ENCODE peak calls at places on chromosomes 5 and 9, in four cellular contexts. Y, O, L and M are unnamed samples.

GRCh38 chr5:117455236-117456233 is 880.9 kb upstream of the SEMA6A start:
- DNase-seq in Y (no peak), L (no peak), O (peak; percentile 5), M (peak; percentile 75)

GRCh38 chr9:13110766-13111400 is 168.6 kb downstream of the MPDZ start:
- DNase-seq in L (peak; percentile 16), Y (peak; percentile 53), O (no peak), M (no peak)

GRCh38 chr5:144307726-144308125 is 137.1 kb downstream of the KCTD16 start:
- DNase-seq in L (no peak), Y (no peak), O (no peak), M (no peak)

GRCh38 chr5:180670586-180671359 is 21.4 kb upstream of the FLT4 start:
- DNase-seq in Y (peak; percentile 9), O (peak; percentile 13), L (no peak), M (peak; percentile 67)

GRCh38 chr5:125914471-125914870 is 508.7 kb upstream of the GRAMD2B start:
- DNase-seq in Y (no peak), O (no peak), L (no peak), M (no peak)

GRCh38 chr5:88964831-88965230 is 81.8 kb upstream of the MEF2C start:
- DNase-seq in O (no peak), Y (no peak), L (no peak), M (no peak)

GRCh38 chr5:51960617-51961115 is 577.4 kb downstream of the ISL1 start:
- DNase-seq in L (no peak), O (peak; percentile 17), Y (no peak), M (peak; percentile 22)

GRCh38 chr9:108205276-108205675 is 650.5 kb downstream of the ACTL7B start:
- DNase-seq in Y (no peak), O (no peak), L (peak; percentile 40), M (no peak)

GRCh38 chr9:33164138-33164809 is 2.9 kb downstream of the B4GALT1 start:
- DNase-seq in L (no peak), Y (no peak), O (no peak), M (peak; percentile 18)

GRCh38 chr9:113541019-113541900 is 77.7 kb downstream of the RGS3 start:
- DNase-seq in O (peak; percentile 30), L (peak; percentile 59), Y (no peak), M (peak; percentile 97)

GRCh38 chr5:171703116-171703515 is 82.5 kb upstream of the SMIM23 start:
- DNase-seq in Y (no peak), O (no peak), L (no peak), M (no peak)

GRCh38 chr5:6465831-6466790 is 17.5 kb downstream of the UBE2QL1 start:
- DNase-seq in Y (no peak), L (no peak), O (no peak), M (no peak)

GRCh38 chr5:18999478-18999877 is 988.5 kb downstream of the CDH18 start:
- DNase-seq in O (no peak), L (no peak), Y (no peak), M (no peak)

GRCh38 chr5:110159202-110159601 is 469.5 kb downstream of the MAN2A1 start:
- DNase-seq in O (peak; percentile 58), L (peak; percentile 7), Y (peak; percentile 26), M (no peak)

GRCh38 chr5:133075572-133076536 is 24.0 kb downstream of the HSPA4 start:
- DNase-seq in Y (peak; percentile 28), O (no peak), L (peak; percentile 22), M (no peak)

GRCh38 chr9:137427454-137428310 is 4.5 kb downstream of the NOXA1 start:
- DNase-seq in Y (no peak), O (no peak), L (no peak), M (no peak)

GRCh38 chr9:36721846-36722588 is 149.3 kb downstream of the MELK start:
- DNase-seq in Y (no peak), O (no peak), L (no peak), M (no peak)

GRCh38 chr5:595285-595684 is 16.9 kb upstream of the CEP72 start:
- DNase-seq in L (no peak), O (no peak), Y (no peak), M (no peak)

GRCh38 chr9:120745278-120745677 is 31.0 kb upstream of the MEGF9 start:
- DNase-seq in L (no peak), Y (no peak), O (no peak), M (no peak)

GRCh38 chr9:107277801-107278200 is 5.3 kb upstream of the RAD23B start:
- DNase-seq in L (no peak), O (no peak), Y (no peak), M (no peak)

GRCh38 chr5:120207139-120207538 is 257.0 kb upstream of the PRR16 start:
- DNase-seq in L (peak; percentile 44), Y (no peak), O (no peak), M (no peak)

GRCh38 chr5:116487045-116487444 is 87.6 kb downstream of the SEMA6A start:
- DNase-seq in Y (no peak), O (no peak), L (no peak), M (no peak)

GRCh38 chr5:162786234-162786633 is 651.2 kb upstream of the CCNG1 start:
- DNase-seq in Y (no peak), L (no peak), O (no peak), M (peak; percentile 18)

GRCh38 chr5:154391788-154392187 is 54.0 kb upstream of the SAP30L start:
- DNase-seq in L (no peak), Y (no peak), O (no peak), M (no peak)

GRCh38 chr9:70675868-70676370 is 261.5 kb upstream of the KLF9 start:
- DNase-seq in Y (no peak), L (no peak), O (no peak), M (no peak)

GRCh38 chr9:109504689-109505088 is 6.6 kb upstream of the PTPN3 start:
- DNase-seq in Y (no peak), O (peak; percentile 46), L (no peak), M (no peak)

GRCh38 chr9:82810902-82811301 is 252.0 kb downstream of the RASEF start:
- DNase-seq in O (peak; percentile 92), L (no peak), Y (no peak), M (peak; percentile 96)

GRCh38 chr9:12776775-12777055 is 1.9 kb downstream of the LURAP1L start:
- DNase-seq in L (peak; percentile 18), O (no peak), Y (no peak), M (no peak)

GRCh38 chr9:18798518-18799290 is 234.3 kb downstream of the SAXO1 start:
- DNase-seq in O (no peak), L (no peak), Y (no peak), M (peak; percentile 62)

GRCh38 chr5:54867310-54867944 is 118.0 kb downstream of the ESM1 start:
- DNase-seq in Y (peak; percentile 32), L (peak; percentile 71), O (peak; percentile 16), M (peak; percentile 48)

GRCh38 chr5:94218374-94218773 is 400.0 kb downstream of the KIAA0825 start:
- DNase-seq in L (peak; percentile 87), O (peak; percentile 11), Y (peak; percentile 68), M (peak; percentile 87)

GRCh38 chr5:135857630-135858311 is 23.3 kb downstream of the SLC25A48 start:
- DNase-seq in O (no peak), L (no peak), Y (no peak), M (no peak)

GRCh38 chr9:126150411-126151030 is 176.1 kb upstream of the MVB12B start:
- DNase-seq in L (no peak), Y (no peak), O (no peak), M (peak; percentile 78)